ENCODE peak calls at places on chromosomes 7 and 10, in six cellular contexts. R is upper lobe of left lung, F is stomach, I is H1, S is GM12892, W is transverse colon. T is an unnamed sample.

GRCh38 chr7:43758029-43758860 is at the start of gene BLVRA:
- DNase-seq in R (peak; percentile 86), S (peak; percentile 80), W (peak; percentile 72), I (peak; percentile 85), F (peak; percentile 68), T (peak; percentile 45)

GRCh38 chr10:5157501-5157900 is 27.4 kb downstream of the AKR1C8 start:
- DNase-seq in W (no peak), S (no peak), F (no peak), I (no peak), R (no peak), T (no peak)

GRCh38 chr7:26664735-26665420 is 199.5 kb downstream of the SKAP2 start:
- DNase-seq in I (no peak), R (peak; percentile 69), S (no peak), W (peak; percentile 26), F (no peak), T (no peak)

GRCh38 chr10:62709200-62709599 is 95.3 kb upstream of the ADO start:
- DNase-seq in R (no peak), F (no peak), S (no peak), I (no peak), W (no peak), T (no peak)

GRCh38 chr7:113128028-113128427 is 9.7 kb upstream of the SMIM30 start:
- DNase-seq in F (no peak), S (no peak), W (no peak), I (no peak), R (no peak), T (no peak)

GRCh38 chr10:76324283-76324682 is 892.9 kb downstream of the LRMDA start:
- DNase-seq in I (no peak), W (peak; percentile 69), S (no peak), R (peak; percentile 58), F (peak; percentile 37), T (no peak)

GRCh38 chr10:47325303-47326291 is 3.3 kb downstream of the GDF2 start:
- DNase-seq in W (peak; percentile 1), S (no peak), R (no peak), F (peak; percentile 20), I (no peak), T (no peak)

GRCh38 chr10:70763567-70763966 is 21.6 kb downstream of the TBATA start:
- DNase-seq in R (no peak), W (no peak), S (no peak), I (no peak), F (no peak), T (no peak)

GRCh38 chr10:118543714-118544400 is 51.6 kb downstream of the PRLHR start:
- DNase-seq in S (no peak), R (peak; percentile 48), W (peak; percentile 41), I (peak; percentile 82), F (peak; percentile 38), T (no peak)

GRCh38 chr10:112774808-112775207 is 175.2 kb upstream of the TCF7L2 start:
- DNase-seq in I (no peak), F (no peak), S (no peak), R (no peak), W (no peak), T (no peak)

GRCh38 chr10:6514180-6514579 is 65.9 kb downstream of the PRKCQ start:
- DNase-seq in I (no peak), S (no peak), W (no peak), R (no peak), F (no peak), T (no peak)

GRCh38 chr10:6516877-6517276 is 63.2 kb downstream of the PRKCQ start:
- DNase-seq in S (no peak), I (no peak), W (no peak), F (no peak), R (no peak), T (no peak)

GRCh38 chr10:6513509-6513908 is 66.6 kb downstream of the PRKCQ start:
- DNase-seq in S (no peak), R (no peak), F (no peak), W (no peak), I (no peak), T (no peak)

GRCh38 chr10:6516277-6516676 is 63.8 kb downstream of the PRKCQ start:
- DNase-seq in W (no peak), F (no peak), S (no peak), I (no peak), R (no peak), T (no peak)

GRCh38 chr10:6514844-6515780 is 65.0 kb downstream of the PRKCQ start:
- DNase-seq in W (no peak), S (no peak), F (no peak), R (no peak), I (no peak), T (no peak)
- TF ChIP-seq POLR2A in W (no peak), S (no peak), F (no peak), R (no peak), I (no peak), T (no peak)

GRCh38 chr7:107593025-107593410 is 13.0 kb downstream of the BCAP29 start:
- DNase-seq in S (no peak), I (no peak), F (no peak), W (no peak), R (no peak), T (no peak)

GRCh38 chr7:107592361-107593024 is 12.4 kb downstream of the BCAP29 start:
- DNase-seq in F (no peak), S (no peak), I (no peak), R (no peak), W (no peak), T (no peak)

GRCh38 chr7:107596881-107597581 is 17.0 kb downstream of the BCAP29 start:
- DNase-seq in W (no peak), R (no peak), I (no peak), S (no peak), F (no peak), T (no peak)

GRCh38 chr7:107597582-107597916 is 17.5 kb downstream of the BCAP29 start:
- DNase-seq in W (no peak), R (no peak), F (no peak), I (no peak), S (no peak), T (no peak)

GRCh38 chr7:107594961-107595737 is 15.1 kb downstream of the BCAP29 start:
- DNase-seq in F (no peak), I (no peak), R (no peak), W (no peak), S (no peak), T (no peak)
- TF ChIP-seq POLR2AphosphoS5 in F (no peak), I (no peak), R (no peak), W (peak; percentile 62), S (no peak), T (peak; percentile 31)

DNA sequence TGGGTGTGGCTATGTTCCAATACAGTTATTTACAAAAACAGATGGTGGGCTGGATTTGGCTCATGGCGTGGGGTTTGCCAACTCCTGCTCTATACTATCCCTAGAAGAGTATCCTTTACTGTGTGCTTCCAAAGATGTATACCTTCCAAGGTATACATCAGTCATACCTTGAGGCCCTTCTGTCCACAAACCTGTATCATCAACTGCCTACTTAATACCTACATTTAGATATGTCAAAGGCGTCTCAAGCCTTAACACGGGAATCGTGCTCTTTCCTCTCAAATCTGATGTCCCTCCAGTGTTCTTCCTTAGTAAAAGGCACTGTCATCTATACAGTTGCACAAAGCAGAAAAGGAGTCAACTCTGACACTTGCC is 37.0 kb downstream of the NAMPT start:
- DNase-seq in W (no peak), F (no peak), R (no peak), I (no peak), S (no peak), T (no peak)
- TF ChIP-seq POLR2A in W (no peak), F (no peak), R (no peak), I (no peak), S (no peak), T (no peak)

DNA sequence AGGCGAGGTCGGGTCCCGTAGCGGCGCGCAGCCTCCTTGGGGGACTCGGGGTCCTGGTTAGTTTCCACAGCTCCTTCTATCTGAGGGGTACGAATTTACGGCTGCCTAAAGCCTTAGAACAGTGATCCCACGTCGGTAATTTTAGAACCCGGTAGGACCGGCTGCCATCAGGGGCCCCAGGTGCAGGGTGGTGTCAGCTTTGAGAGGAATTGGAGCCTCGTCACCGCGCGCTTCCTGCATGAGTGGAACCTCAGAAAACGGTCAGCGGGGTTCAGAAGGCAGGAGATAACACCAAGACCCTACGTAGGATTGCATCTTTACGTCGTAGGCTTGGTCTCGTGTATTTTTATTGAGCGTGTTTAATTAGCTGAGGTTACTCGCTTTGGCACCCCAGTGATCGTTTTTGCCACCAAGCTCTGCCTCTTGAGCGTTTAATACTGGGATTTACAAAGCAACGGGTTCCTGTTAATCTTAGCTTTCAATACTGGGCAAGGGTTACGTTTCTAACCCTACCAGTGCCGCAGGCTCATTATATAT is 443 bp downstream of the RNF32 start:
- DNase-seq in S (peak; percentile 41), F (peak; percentile 52), I (no peak), R (peak; percentile 35), W (peak; percentile 68), T (no peak)
- TF ChIP-seq POLR2AphosphoS5 in S (peak; percentile 32), F (no peak), I (no peak), R (no peak), W (no peak), T (no peak)

DNA sequence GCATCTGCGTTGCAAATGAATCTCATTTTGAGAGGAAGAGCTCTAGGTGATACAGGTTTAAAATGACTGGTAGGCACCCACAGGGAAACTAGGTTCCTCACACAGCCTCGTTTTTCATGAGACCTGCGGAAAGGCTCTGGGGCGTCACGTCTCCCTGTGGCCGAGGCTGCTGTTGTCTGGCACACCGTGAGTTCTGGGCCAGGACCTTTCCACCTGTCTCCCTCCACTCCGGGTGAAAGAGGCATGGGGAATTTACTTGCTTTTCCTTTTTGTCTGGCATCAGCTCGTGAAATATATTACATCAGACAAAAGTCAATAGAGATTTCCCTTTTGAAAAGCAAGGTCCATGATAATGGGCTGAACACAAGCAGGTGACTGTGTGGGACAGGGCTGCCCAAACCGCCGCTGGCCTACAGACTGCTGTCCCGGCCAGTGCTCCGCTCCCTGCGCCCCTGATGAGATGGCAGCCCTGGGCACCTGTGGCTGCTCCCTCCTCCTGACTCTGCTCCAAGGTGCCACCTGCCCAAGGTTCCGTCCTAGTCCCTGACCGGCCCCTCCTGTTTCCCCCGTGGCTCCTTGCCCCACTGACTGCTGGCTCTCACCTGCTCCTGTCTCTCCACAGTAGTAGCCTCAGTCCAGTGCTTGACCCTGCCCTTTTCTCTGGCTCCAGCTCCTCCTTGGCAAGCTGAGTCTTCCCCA is 109.6 kb downstream of the NKX6-2 start:
- DNase-seq in S (no peak), W (no peak), R (peak; percentile 17), F (peak; percentile 74), I (no peak), T (no peak)
- TF ChIP-seq POLR2A in S (no peak), W (no peak), R (no peak), F (no peak), I (no peak), T (no peak)

T was measured in breast epithelium.